ENCODE peak calls at places on chromosome 7, in five cellular contexts. B is NCI-H510A treated with DMSO at 0.1 percent for 48 hours; S is CD8-positive, alpha-beta memory T cell; M is T-helper 17 cell; Q is hepatocyte. I is an unnamed sample.

GRCh38 chr7:43289826-43290225 is 177.4 kb downstream of the HECW1 start:
- DNase-seq in M (no peak), B (no peak), S (no peak), Q (no peak), I (no peak)

GRCh38 chr7:117323877-117324699 is 1.2 kb upstream of the WNT2 start:
- DNase-seq in Q (peak), B (peak), S (no peak), M (no peak), I (no peak)

GRCh38 chr7:81439591-81439990 is 330.3 kb downstream of the HGF start:
- DNase-seq in S (no peak), B (no peak), M (no peak), Q (no peak), I (no peak)

GRCh38 chr7:121561717-121562116 is 165.6 kb upstream of the FAM3C start:
- DNase-seq in M (no peak), Q (no peak), S (no peak), B (no peak), I (no peak)

GRCh38 chr7:38628630-38629385 is 2.4 kb downstream of the AMPH start:
- DNase-seq in B (no peak), M (no peak), S (no peak), Q (no peak), I (no peak)

GRCh38 chr7:113891828-113892227 is 27.0 kb downstream of the PPP1R3A start:
- DNase-seq in B (no peak), M (no peak), S (no peak), Q (no peak), I (no peak)

GRCh38 chr7:126702242-126703016 is 550.3 kb downstream of the GRM8 start:
- DNase-seq in M (no peak), S (no peak), B (no peak), Q (no peak), I (no peak)

GRCh38 chr7:39085590-39086049 is 107.9 kb downstream of the POU6F2 start:
- DNase-seq in B (peak), S (no peak), M (no peak), Q (peak), I (no peak)